ENCODE peak calls at places on chromosome 17, in five cellular contexts. One of them, this sample, is unnamed.

GRCh38 chr17:2709173-2709661 is 2.3 kb downstream of the CLUH start:
- DNase-seq in GM03348: peak
- DNase-seq in endodermal cell: peak
- DNase-seq in NCI-H2029: no peak
- DNase-seq in activated T-cell treated with anti-CD3 and anti-CD28 coated beads, Interleukin-2, amount 50 U/mL, for 4 hours: no peak
- DNase-seq in this sample: no peak

GRCh38 chr17:50026901-50027638 is 28.8 kb upstream of the ITGA3 start:
- DNase-seq in endodermal cell: peak
- DNase-seq in activated T-cell treated with anti-CD3 and anti-CD28 coated beads, Interleukin-2, amount 50 U/mL, for 4 hours: peak
- DNase-seq in GM03348: peak
- DNase-seq in NCI-H2029: no peak
- DNase-seq in this sample: peak

GRCh38 chr17:72683506-72684404 is 408.7 kb downstream of the SLC39A11 start:
- DNase-seq in endodermal cell: peak
- DNase-seq in GM03348: peak
- DNase-seq in activated T-cell treated with anti-CD3 and anti-CD28 coated beads, Interleukin-2, amount 50 U/mL, for 4 hours: no peak
- DNase-seq in NCI-H2029: no peak
- DNase-seq in this sample: no peak

GRCh38 chr17:2120550-2121335 is 65.8 kb downstream of the HIC1 start:
- DNase-seq in NCI-H2029: no peak
- DNase-seq in GM03348: peak
- DNase-seq in activated T-cell treated with anti-CD3 and anti-CD28 coated beads, Interleukin-2, amount 50 U/mL, for 4 hours: no peak
- DNase-seq in endodermal cell: peak
- DNase-seq in this sample: no peak

GRCh38 chr17:81391964-81392908 is 3.0 kb upstream of the BAHCC1 start:
- DNase-seq in endodermal cell: no peak
- DNase-seq in activated T-cell treated with anti-CD3 and anti-CD28 coated beads, Interleukin-2, amount 50 U/mL, for 4 hours: no peak
- DNase-seq in GM03348: peak
- DNase-seq in NCI-H2029: no peak
- DNase-seq in this sample: no peak

GRCh38 chr17:7356072-7356549 is 1.2 kb downstream of the TMEM95 start:
- DNase-seq in activated T-cell treated with anti-CD3 and anti-CD28 coated beads, Interleukin-2, amount 50 U/mL, for 4 hours: peak
- DNase-seq in NCI-H2029: peak
- DNase-seq in endodermal cell: peak
- DNase-seq in GM03348: peak
- DNase-seq in this sample: peak

GRCh38 chr17:79576333-79576732 is 34.5 kb downstream of the RBFOX3 start:
- DNase-seq in GM03348: no peak
- DNase-seq in activated T-cell treated with anti-CD3 and anti-CD28 coated beads, Interleukin-2, amount 50 U/mL, for 4 hours: no peak
- DNase-seq in endodermal cell: no peak
- DNase-seq in NCI-H2029: no peak
- DNase-seq in this sample: no peak

GRCh38 chr17:52158450-52159042 is at the start of gene CA10:
- DNase-seq in activated T-cell treated with anti-CD3 and anti-CD28 coated beads, Interleukin-2, amount 50 U/mL, for 4 hours: no peak
- DNase-seq in endodermal cell: peak
- DNase-seq in GM03348: peak
- DNase-seq in NCI-H2029: peak
- DNase-seq in this sample: no peak

GRCh38 chr17:7307686-7308624 is 527 bp downstream of the EIF5A start:
- DNase-seq in NCI-H2029: no peak
- DNase-seq in endodermal cell: peak
- DNase-seq in GM03348: peak
- DNase-seq in activated T-cell treated with anti-CD3 and anti-CD28 coated beads, Interleukin-2, amount 50 U/mL, for 4 hours: peak
- DNase-seq in this sample: no peak

This sample was measured in central memory CD8-positive, alpha-beta T cell.